ENCODE peak calls at places on chromosome 18, in five cellular contexts. D is gastrocnemius medialis, U is caudate nucleus, C is AG04450, T is brain microvascular endothelial cell. I is an unnamed sample.

GRCh38 chr18:48665654-48666053 is 126.8 kb downstream of the CTIF start:
- DNase-seq in D (no peak), U (no peak), C (no peak), T (no peak), I (no peak)

GRCh38 chr18:69956655-69957054 is 9.0 kb upstream of the CD226 start:
- DNase-seq in D (no peak), U (no peak), C (no peak), T (no peak), I (no peak)

GRCh38 chr18:8926464-8926863 is 176.0 kb upstream of the NDUFV2 start:
- DNase-seq in D (no peak), U (no peak), C (no peak), T (no peak), I (no peak)

GRCh38 chr18:8673276-8674209 is 31.8 kb upstream of the MTCL1 start:
- DNase-seq in D (no peak), U (no peak), C (no peak), T (no peak), I (peak)

GRCh38 chr18:42310956-42311355 is 355.9 kb downstream of the PIK3C3 start:
- DNase-seq in D (peak), U (no peak), C (no peak), T (peak), I (no peak)

GRCh38 chr18:76354348-76354747 is 140.7 kb downstream of the ZNF516 start:
- DNase-seq in D (no peak), U (peak), C (no peak), T (no peak), I (no peak)

GRCh38 chr18:55324166-55324565 is 263.8 kb downstream of the TCF4 start:
- DNase-seq in D (no peak), U (no peak), C (no peak), T (no peak), I (no peak)

GRCh38 chr18:65934874-65935273 is 184.1 kb downstream of the CDH7 start:
- DNase-seq in D (no peak), U (no peak), C (no peak), T (no peak), I (no peak)

GRCh38 chr18:26791676-26792075 is 73.8 kb downstream of the AQP4 start:
- DNase-seq in D (no peak), U (no peak), C (no peak), T (no peak), I (peak)

GRCh38 chr18:25253779-25254178 is 98.2 kb downstream of the ZNF521 start:
- DNase-seq in D (no peak), U (no peak), C (no peak), T (no peak), I (no peak)

GRCh38 chr18:79937103-79937860 is 14.2 kb downstream of the SLC66A2 start:
- DNase-seq in D (peak), U (no peak), C (no peak), T (no peak), I (no peak)

GRCh38 chr18:48583568-48583967 is 44.7 kb downstream of the CTIF start:
- DNase-seq in D (no peak), U (no peak), C (no peak), T (no peak), I (no peak)

GRCh38 chr18:12287684-12288405 is 20.2 kb upstream of the TUBB6 start:
- DNase-seq in D (peak), U (peak), C (peak), T (peak), I (peak)

GRCh38 chr18:50665015-50665414 is 105.1 kb downstream of the MAPK4 start:
- DNase-seq in D (no peak), U (no peak), C (no peak), T (no peak), I (no peak)

GRCh38 chr18:50665519-50665918 is 105.6 kb downstream of the MAPK4 start:
- DNase-seq in D (no peak), U (no peak), C (no peak), T (no peak), I (no peak)

GRCh38 chr18:50663626-50664441 is 103.9 kb downstream of the MAPK4 start:
- DNase-seq in D (peak), U (no peak), C (no peak), T (no peak), I (no peak)

GRCh38 chr18:50662775-50663383 is 103.0 kb downstream of the MAPK4 start:
- DNase-seq in D (peak), U (no peak), C (no peak), T (no peak), I (no peak)

GRCh38 chr18:50666536-50666935 is 106.6 kb downstream of the MAPK4 start:
- DNase-seq in D (no peak), U (peak), C (no peak), T (no peak), I (no peak)
- H3K27ac ChIP-seq in D (no peak), U (peak), C (no peak), T (no peak), I (no peak)

DNA sequence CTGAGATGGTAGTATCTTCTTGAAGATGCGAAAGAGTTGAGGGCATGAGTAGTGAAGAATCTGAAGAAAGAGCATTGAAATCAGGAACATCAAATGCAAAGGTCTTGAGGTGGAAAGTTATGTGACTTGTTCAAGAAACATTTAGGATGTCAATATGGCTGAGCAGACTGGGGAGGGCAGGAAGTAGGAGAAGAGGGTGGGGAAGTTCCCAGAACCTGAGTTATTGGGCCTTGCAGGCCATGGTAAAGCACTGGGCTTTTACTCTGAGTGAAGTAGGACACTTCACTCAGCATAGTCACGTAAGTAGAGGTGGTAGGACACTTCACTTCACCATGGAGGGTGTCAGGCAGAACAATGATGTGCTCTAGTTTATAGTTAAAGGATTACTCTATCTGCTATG is 11.8 kb upstream of the MYL12A start:
- DNase-seq in D (no peak), U (no peak), C (no peak), T (no peak), I (no peak)
- H3K27ac ChIP-seq in D (no peak), U (no peak), C (no peak), T (no peak), I (no peak)

DNA sequence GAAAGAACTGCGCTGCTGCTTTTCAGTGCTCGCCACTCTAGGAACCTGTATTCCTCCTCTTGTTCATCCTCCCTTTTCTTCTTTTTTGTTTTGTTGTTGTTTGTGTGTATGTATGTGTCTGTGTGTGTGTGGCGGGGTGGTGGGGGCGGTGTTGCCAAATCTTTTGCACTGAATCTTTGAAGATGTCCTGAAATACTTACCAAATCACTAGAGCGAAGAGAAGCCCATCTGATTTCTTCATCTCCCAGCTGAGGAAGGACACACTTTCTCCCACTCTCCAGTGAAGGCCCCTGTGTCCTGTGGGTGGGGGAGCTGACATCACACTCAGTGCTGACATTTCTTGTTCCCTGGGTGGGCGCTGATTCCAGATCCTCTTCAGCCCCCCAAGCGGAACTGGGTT is 74.5 kb downstream of the NEDD4L start:
- DNase-seq in D (no peak), U (no peak), C (no peak), T (no peak), I (no peak)
- H3K27ac ChIP-seq in D (no peak), U (no peak), C (no peak), T (no peak), I (no peak)

GRCh38 chr18:35514752-35515459 is 17.1 kb upstream of the INO80C start:
- DNase-seq in D (no peak), U (no peak), C (no peak), T (no peak), I (no peak)
- H3K27ac ChIP-seq in D (no peak), U (no peak), C (no peak), T (peak), I (peak)

DNA sequence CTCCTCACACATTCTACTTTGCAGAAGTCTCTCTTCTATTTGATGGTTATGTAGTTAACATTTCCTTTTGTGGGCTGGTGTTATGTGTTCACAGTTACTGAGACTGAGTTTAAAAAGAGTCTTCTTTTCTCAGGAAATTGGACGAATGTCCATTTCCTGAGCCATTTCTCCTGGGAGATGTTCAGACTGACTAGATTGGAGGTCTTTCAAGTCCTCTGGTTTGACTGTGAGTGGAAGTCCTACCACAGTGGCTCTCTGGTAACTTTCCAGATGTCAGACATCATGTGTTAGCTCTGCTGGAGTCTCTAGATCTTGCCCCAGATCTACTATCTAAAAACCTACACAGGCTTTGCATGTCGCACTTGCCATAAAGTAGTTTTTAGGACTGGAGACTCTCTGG is 116.0 kb downstream of the GALR1 start:
- DNase-seq in D (no peak), U (no peak), C (no peak), T (no peak), I (no peak)
- H3K27ac ChIP-seq in D (peak), U (no peak), C (no peak), T (no peak), I (no peak)

I was measured in epithelial cell of prostate.